ENCODE peak calls at places on chromosomes 7 and 10, in four cellular contexts. One of them, this sample, is unnamed.

GRCh38 chr10:79406683-79407396 is 38.6 kb downstream of the ZCCHC24 start:
- DNase-seq in GM04503: no peak
- DNase-seq in RKO: no peak
- DNase-seq in activated effector memory CD4-positive, alpha-beta T cell treated with anti-CD3 and anti-CD28 coated beads, Interleukin-2, amount 50 U/mL, for 16 hours: no peak
- DNase-seq in this sample: peak

GRCh38 chr10:46229144-46229563 is 57.6 kb upstream of the ANTXRL start:
- DNase-seq in GM04503: no peak
- DNase-seq in RKO: peak
- DNase-seq in activated effector memory CD4-positive, alpha-beta T cell treated with anti-CD3 and anti-CD28 coated beads, Interleukin-2, amount 50 U/mL, for 16 hours: peak
- DNase-seq in this sample: no peak

GRCh38 chr10:130021373-130021950 is 57.4 kb upstream of the EBF3 start:
- DNase-seq in GM04503: peak
- DNase-seq in RKO: peak
- DNase-seq in activated effector memory CD4-positive, alpha-beta T cell treated with anti-CD3 and anti-CD28 coated beads, Interleukin-2, amount 50 U/mL, for 16 hours: no peak
- DNase-seq in this sample: no peak

GRCh38 chr10:70603439-70603778 is 868 bp upstream of the PRF1 start:
- DNase-seq in GM04503: no peak
- DNase-seq in RKO: no peak
- DNase-seq in activated effector memory CD4-positive, alpha-beta T cell treated with anti-CD3 and anti-CD28 coated beads, Interleukin-2, amount 50 U/mL, for 16 hours: no peak
- DNase-seq in this sample: no peak

GRCh38 chr7:41779918-41780317 is 77.0 kb upstream of the INHBA start:
- DNase-seq in GM04503: no peak
- DNase-seq in RKO: no peak
- DNase-seq in activated effector memory CD4-positive, alpha-beta T cell treated with anti-CD3 and anti-CD28 coated beads, Interleukin-2, amount 50 U/mL, for 16 hours: no peak
- DNase-seq in this sample: no peak

GRCh38 chr10:30848396-30849032 is 183.2 kb downstream of the ZNF438 start:
- DNase-seq in GM04503: no peak
- DNase-seq in RKO: no peak
- DNase-seq in activated effector memory CD4-positive, alpha-beta T cell treated with anti-CD3 and anti-CD28 coated beads, Interleukin-2, amount 50 U/mL, for 16 hours: no peak
- DNase-seq in this sample: no peak

GRCh38 chr10:2081501-2081900 is 344.2 kb upstream of the ADARB2 start:
- DNase-seq in GM04503: no peak
- DNase-seq in RKO: no peak
- DNase-seq in activated effector memory CD4-positive, alpha-beta T cell treated with anti-CD3 and anti-CD28 coated beads, Interleukin-2, amount 50 U/mL, for 16 hours: no peak
- DNase-seq in this sample: no peak

GRCh38 chr7:14242186-14242585 is 252.7 kb upstream of the ETV1 start:
- DNase-seq in GM04503: no peak
- DNase-seq in RKO: no peak
- DNase-seq in activated effector memory CD4-positive, alpha-beta T cell treated with anti-CD3 and anti-CD28 coated beads, Interleukin-2, amount 50 U/mL, for 16 hours: no peak
- DNase-seq in this sample: no peak

GRCh38 chr7:28354601-28355062 is 57.7 kb upstream of the CREB5 start:
- DNase-seq in GM04503: peak
- DNase-seq in RKO: peak
- DNase-seq in activated effector memory CD4-positive, alpha-beta T cell treated with anti-CD3 and anti-CD28 coated beads, Interleukin-2, amount 50 U/mL, for 16 hours: no peak
- DNase-seq in this sample: no peak

GRCh38 chr7:122686360-122686878 is 12.5 kb downstream of the RNF133 start:
- DNase-seq in GM04503: no peak
- DNase-seq in RKO: no peak
- DNase-seq in activated effector memory CD4-positive, alpha-beta T cell treated with anti-CD3 and anti-CD28 coated beads, Interleukin-2, amount 50 U/mL, for 16 hours: no peak
- DNase-seq in this sample: no peak

GRCh38 chr7:86667732-86668131 is 24.0 kb downstream of the GRM3 start:
- DNase-seq in GM04503: no peak
- DNase-seq in RKO: peak
- DNase-seq in activated effector memory CD4-positive, alpha-beta T cell treated with anti-CD3 and anti-CD28 coated beads, Interleukin-2, amount 50 U/mL, for 16 hours: no peak
- DNase-seq in this sample: no peak

GRCh38 chr7:108146070-108146842 is 16.1 kb upstream of the LAMB4 start:
- DNase-seq in GM04503: peak
- DNase-seq in RKO: peak
- DNase-seq in activated effector memory CD4-positive, alpha-beta T cell treated with anti-CD3 and anti-CD28 coated beads, Interleukin-2, amount 50 U/mL, for 16 hours: no peak
- DNase-seq in this sample: peak

This sample was measured in gastrocnemius medialis.